ENCODE peak calls at places on chromosomes 2 and 18, in seven cellular contexts. Q, S, F, I, H, D and C are unnamed samples.

GRCh38 chr18:70135604-70136003 is 69.9 kb downstream of the RTTN start:
- DNase-seq in Q (no peak), S (no peak), F (no peak), I (no peak), H (no peak), D (no peak), C (peak)

GRCh38 chr2:166573393-166573792 is 79.3 kb upstream of the SCN7A start:
- DNase-seq in Q (no peak), S (peak), F (no peak), I (no peak), H (no peak), D (peak), C (no peak)

GRCh38 chr2:199230091-199230490 is 227.6 kb downstream of the SATB2 start:
- DNase-seq in Q (no peak), S (no peak), F (no peak), I (no peak), H (no peak), D (no peak), C (no peak)

GRCh38 chr2:224145751-224146355 is 106.8 kb upstream of the SERPINE2 start:
- DNase-seq in Q (peak), S (peak), F (peak), I (no peak), H (no peak), D (no peak), C (no peak)

GRCh38 chr2:144261966-144262365 is 258.0 kb downstream of the ZEB2 start:
- DNase-seq in Q (no peak), S (no peak), F (no peak), I (no peak), H (no peak), D (no peak), C (no peak)

GRCh38 chr2:221501210-221501882 is 70.8 kb downstream of the EPHA4 start:
- DNase-seq in Q (peak), S (peak), F (no peak), I (no peak), H (no peak), D (no peak), C (no peak)

GRCh38 chr2:217694296-217694695 is 308.5 kb downstream of the TNS1 start:
- DNase-seq in Q (peak), S (no peak), F (no peak), I (no peak), H (no peak), D (no peak), C (no peak)

GRCh38 chr2:62570861-62571698 is 65.1 kb upstream of the TMEM17 start:
- DNase-seq in Q (no peak), S (no peak), F (peak), I (no peak), H (no peak), D (peak), C (no peak)

GRCh38 chr2:172168917-172169346 is 66.2 kb upstream of the DLX2 start:
- DNase-seq in Q (peak), S (peak), F (no peak), I (no peak), H (no peak), D (no peak), C (no peak)

DNA sequence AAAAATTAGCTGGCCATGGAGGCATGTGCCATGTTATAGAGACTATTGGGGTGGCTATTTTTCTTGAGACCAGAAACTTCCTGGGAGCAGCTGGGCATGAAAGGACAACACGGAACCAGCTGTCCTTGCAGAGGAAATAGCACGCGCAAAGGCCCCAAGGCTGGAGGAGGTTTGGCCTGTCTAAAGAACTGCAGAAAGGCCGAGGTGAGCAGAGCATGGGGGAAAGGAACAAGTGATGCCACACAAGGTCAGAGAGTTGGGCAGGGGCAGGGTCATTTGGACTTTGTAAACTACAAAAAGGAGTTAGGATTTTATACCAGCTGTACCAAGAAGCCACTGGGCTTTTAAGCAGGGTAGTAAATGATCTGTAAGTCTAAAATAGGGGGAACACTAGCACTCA is 46.6 kb upstream of the CNOT11 start:
- DNase-seq in Q (no peak), S (no peak), F (no peak), I (no peak), H (no peak), D (no peak), C (no peak)
- H3K4me2 ChIP-seq in Q (no peak), S (no peak), F (no peak), I (no peak), H (no peak), D (no peak), C (no peak)

DNA sequence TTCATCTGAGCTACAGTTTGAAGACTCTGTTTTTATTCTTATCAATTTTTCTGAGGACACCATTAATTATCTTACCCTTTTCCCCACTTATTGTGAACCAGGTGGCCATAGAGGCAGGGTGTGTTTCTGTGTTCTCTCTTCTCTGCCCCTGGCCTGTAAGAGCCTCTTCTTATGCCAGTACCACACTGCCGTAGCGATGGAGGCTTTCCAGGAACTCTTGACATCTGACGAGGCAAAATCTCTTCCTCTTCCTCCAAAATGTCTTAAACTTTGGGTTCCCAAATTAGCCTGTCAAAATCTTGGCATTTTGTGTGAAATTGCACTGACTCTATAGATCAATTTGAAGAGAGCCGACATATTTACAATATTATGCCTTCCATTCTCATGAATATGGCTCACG is 3.2 kb downstream of the SP140L start:
- DNase-seq in Q (no peak), S (no peak), F (no peak), I (no peak), H (no peak), D (no peak), C (no peak)
- H3K4me2 ChIP-seq in Q (no peak), S (no peak), F (no peak), I (peak), H (no peak), D (no peak), C (no peak)

DNA sequence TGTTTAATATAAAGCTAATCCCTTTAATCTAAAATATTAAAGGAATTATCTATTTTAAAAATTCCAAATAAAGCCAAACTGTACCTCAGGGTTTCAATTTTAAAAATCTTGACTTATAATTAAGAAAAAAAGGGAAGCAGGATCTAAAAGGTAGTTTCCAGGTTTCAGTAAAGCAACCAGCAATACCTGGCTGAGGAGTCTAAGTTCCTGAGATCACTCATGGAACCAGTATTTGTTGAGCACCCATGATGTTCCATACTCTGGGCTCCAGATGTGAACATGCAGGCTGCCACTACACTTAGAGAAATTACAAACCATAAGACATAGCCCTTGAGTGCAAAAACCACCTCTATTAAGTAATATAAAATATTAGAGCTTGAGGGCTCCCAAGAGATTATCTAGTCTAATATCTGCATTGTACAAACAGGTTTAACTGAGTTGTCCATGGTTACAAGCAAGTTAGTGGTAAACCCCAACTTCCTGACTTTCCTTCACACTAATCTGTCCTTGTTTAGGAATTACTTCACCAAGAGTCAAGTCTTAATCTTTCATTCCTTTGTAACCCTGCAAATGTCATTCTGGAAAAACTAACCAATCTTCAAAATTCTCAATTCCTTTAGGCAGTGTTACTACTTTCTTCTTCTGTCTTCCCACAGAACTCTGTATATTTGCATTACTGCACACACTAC is 49.2 kb downstream of the CLASP1 start:
- DNase-seq in Q (no peak), S (no peak), F (no peak), I (no peak), H (no peak), D (no peak), C (no peak)
- H3K4me2 ChIP-seq in Q (no peak), S (no peak), F (no peak), I (no peak), H (no peak), D (no peak), C (no peak)

DNA sequence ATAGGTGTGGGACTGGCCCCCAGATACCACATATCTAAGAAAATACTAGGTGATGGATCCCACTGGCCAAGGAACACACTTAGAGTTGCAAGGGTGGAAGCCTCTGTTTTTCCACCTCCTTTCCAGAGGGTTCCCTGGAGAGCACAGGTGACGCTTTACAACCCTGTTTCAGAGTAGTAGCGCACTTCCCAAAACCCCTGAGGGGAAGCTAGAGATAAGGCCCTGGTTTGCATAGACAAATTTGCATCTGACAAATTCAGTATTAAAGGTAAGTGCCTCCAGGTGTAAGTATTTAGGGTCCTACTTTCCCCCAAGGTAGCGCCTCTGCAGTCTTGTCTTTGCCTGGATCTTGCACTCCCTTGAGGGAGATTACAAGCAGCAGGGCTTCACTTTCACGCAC is 474 bp upstream of the CERKL start:
- DNase-seq in Q (no peak), S (no peak), F (no peak), I (no peak), H (no peak), D (peak), C (peak)
- H3K4me2 ChIP-seq in Q (peak), S (peak), F (peak), I (no peak), H (no peak), D (peak), C (peak)

GRCh38 chr18:63150942-63151421 is 168.6 kb downstream of the BCL2 start:
- DNase-seq in Q (no peak), S (no peak), F (no peak), I (no peak), H (no peak), D (no peak), C (peak)

GRCh38 chr18:63154350-63155152 is 165.0 kb downstream of the BCL2 start:
- DNase-seq in Q (no peak), S (no peak), F (no peak), I (no peak), H (no peak), D (no peak), C (peak)

GRCh38 chr18:63152096-63152495 is 167.5 kb downstream of the BCL2 start:
- DNase-seq in Q (peak), S (no peak), F (no peak), I (peak), H (no peak), D (no peak), C (no peak)

GRCh38 chr18:63150326-63150725 is 169.2 kb downstream of the BCL2 start:
- DNase-seq in Q (no peak), S (no peak), F (no peak), I (no peak), H (no peak), D (no peak), C (no peak)

GRCh38 chr18:63152791-63153190 is 166.8 kb downstream of the BCL2 start:
- DNase-seq in Q (no peak), S (no peak), F (no peak), I (no peak), H (no peak), D (no peak), C (peak)
- H3K4me2 ChIP-seq in Q (no peak), S (no peak), F (no peak), I (no peak), H (peak), D (no peak), C (peak)